ENCODE peak calls at places on chromosome 20, in four cellular contexts. P is IMR-90, L is H9, B is trophoblast cell. K is an unnamed sample.

GRCh38 chr20:54048489-54048888 is 21.9 kb downstream of the BCAS1 start:
- DNase-seq in P (no peak), L (no peak), B (no peak), K (no peak)

GRCh38 chr20:46022411-46023147 is 6.4 kb upstream of the SLC12A5 start:
- DNase-seq in P (peak; percentile 9), L (peak; percentile 78), B (no peak), K (no peak)

GRCh38 chr20:44651507-44652373 is at the start of gene ADA:
- DNase-seq in P (peak; percentile 21), L (peak; percentile 61), B (peak; percentile 66), K (peak; percentile 66)

GRCh38 chr20:15446373-15446772 is 1109.0 kb upstream of the FLRT3 start:
- DNase-seq in P (no peak), L (no peak), B (no peak), K (peak; percentile 5)

GRCh38 chr20:42530855-42531674 is 658.6 kb downstream of the PTPRT start:
- DNase-seq in P (no peak), L (peak; percentile 34), B (no peak), K (no peak)

GRCh38 chr20:59269396-59270025 is 30.9 kb upstream of the EDN3 start:
- DNase-seq in P (no peak), L (no peak), B (no peak), K (no peak)

GRCh38 chr20:34922654-34923381 is 32.8 kb downstream of the GSS start:
- DNase-seq in P (peak; percentile 83), L (no peak), B (peak; percentile 69), K (peak; percentile 66)

GRCh38 chr20:57500941-57501340 is 24.0 kb downstream of the CTCFL start:
- DNase-seq in P (no peak), L (no peak), B (no peak), K (no peak)

GRCh38 chr20:62768234-62768814 is 27.9 kb upstream of the MRGBP start:
- DNase-seq in P (no peak), L (no peak), B (no peak), K (no peak)

GRCh38 chr20:46940616-46941015 is 46.0 kb downstream of the EYA2 start:
- DNase-seq in P (no peak), L (no peak), B (no peak), K (no peak)

GRCh38 chr20:10549511-10549910 is 114.4 kb downstream of the SLX4IP start:
- DNase-seq in P (no peak), L (no peak), B (no peak), K (no peak)

GRCh38 chr20:59994697-59995122 is 36.5 kb downstream of the CDH26 start:
- DNase-seq in P (peak; percentile 20), L (peak; percentile 96), B (peak; percentile 33), K (no peak)

GRCh38 chr20:46011631-46012482 is 3.1 kb downstream of the MMP9 start:
- DNase-seq in P (peak; percentile 15), L (peak; percentile 98), B (peak; percentile 40), K (no peak)

GRCh38 chr20:15653396-15654207 is 919.6 kb downstream of the KIF16B start:
- DNase-seq in P (peak; percentile 48), L (no peak), B (no peak), K (peak; percentile 65)

GRCh38 chr20:55390791-55391190 is 614.5 kb downstream of the CBLN4 start:
- DNase-seq in P (no peak), L (no peak), B (no peak), K (no peak)

GRCh38 chr20:44187054-44187762 is at the start of gene JPH2:
- DNase-seq in P (peak; percentile 67), L (peak; percentile 68), B (peak; percentile 69), K (peak; percentile 83)

GRCh38 chr20:6058684-6059295 is 4.9 kb upstream of the LRRN4 start:
- DNase-seq in P (no peak), L (no peak), B (no peak), K (peak; percentile 71)

GRCh38 chr20:14214046-14214445 is 123.4 kb downstream of the FLRT3 start:
- DNase-seq in P (no peak), L (no peak), B (no peak), K (no peak)

GRCh38 chr20:48317578-48317977 is 510.2 kb downstream of the PREX1 start:
- DNase-seq in P (no peak), L (no peak), B (no peak), K (no peak)

GRCh38 chr20:48309293-48309692 is 518.5 kb downstream of the PREX1 start:
- DNase-seq in P (no peak), L (no peak), B (no peak), K (no peak)

GRCh38 chr20:48310312-48310711 is 517.5 kb downstream of the PREX1 start:
- DNase-seq in P (no peak), L (no peak), B (no peak), K (no peak)

GRCh38 chr20:48314925-48315592 is 512.7 kb downstream of the PREX1 start:
- DNase-seq in P (no peak), L (no peak), B (no peak), K (no peak)

DNA sequence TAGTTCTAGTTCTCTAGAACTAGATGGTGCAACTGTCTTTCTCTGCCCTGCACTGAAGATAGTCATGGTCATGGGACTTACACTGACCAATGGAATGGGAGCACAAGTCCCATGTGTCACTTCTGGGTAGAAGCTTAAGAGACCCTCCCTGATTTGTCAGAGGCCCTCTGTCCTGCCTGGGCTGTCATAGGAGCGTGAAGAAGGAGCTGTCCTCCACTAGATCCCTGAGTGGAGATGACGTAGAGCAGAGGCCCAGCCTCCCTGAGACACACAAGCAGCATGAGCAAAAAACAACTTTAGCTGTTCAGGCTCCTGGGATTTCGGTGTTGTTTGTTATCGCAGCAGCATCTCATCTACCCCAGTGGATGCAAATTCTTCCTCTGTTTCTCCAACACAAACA is 514.5 kb downstream of the PREX1 start:
- DNase-seq in P (no peak), L (no peak), B (no peak), K (peak; percentile 17)
- H4K91ac ChIP-seq in P (no peak overlapping the region), L (no peak overlapping the region), B (no peak overlapping the region), K (no peak overlapping the region)

GRCh38 chr20:1819311-1820136 is 75.7 kb upstream of the SIRPA start:
- DNase-seq in P (no peak), L (no peak), B (no peak), K (no peak)
- H3K9ac ChIP-seq in P (no peak overlapping the region), L (no peak overlapping the region), B (no peak overlapping the region), K (peak overlapping the region; percentile 34)

DNA sequence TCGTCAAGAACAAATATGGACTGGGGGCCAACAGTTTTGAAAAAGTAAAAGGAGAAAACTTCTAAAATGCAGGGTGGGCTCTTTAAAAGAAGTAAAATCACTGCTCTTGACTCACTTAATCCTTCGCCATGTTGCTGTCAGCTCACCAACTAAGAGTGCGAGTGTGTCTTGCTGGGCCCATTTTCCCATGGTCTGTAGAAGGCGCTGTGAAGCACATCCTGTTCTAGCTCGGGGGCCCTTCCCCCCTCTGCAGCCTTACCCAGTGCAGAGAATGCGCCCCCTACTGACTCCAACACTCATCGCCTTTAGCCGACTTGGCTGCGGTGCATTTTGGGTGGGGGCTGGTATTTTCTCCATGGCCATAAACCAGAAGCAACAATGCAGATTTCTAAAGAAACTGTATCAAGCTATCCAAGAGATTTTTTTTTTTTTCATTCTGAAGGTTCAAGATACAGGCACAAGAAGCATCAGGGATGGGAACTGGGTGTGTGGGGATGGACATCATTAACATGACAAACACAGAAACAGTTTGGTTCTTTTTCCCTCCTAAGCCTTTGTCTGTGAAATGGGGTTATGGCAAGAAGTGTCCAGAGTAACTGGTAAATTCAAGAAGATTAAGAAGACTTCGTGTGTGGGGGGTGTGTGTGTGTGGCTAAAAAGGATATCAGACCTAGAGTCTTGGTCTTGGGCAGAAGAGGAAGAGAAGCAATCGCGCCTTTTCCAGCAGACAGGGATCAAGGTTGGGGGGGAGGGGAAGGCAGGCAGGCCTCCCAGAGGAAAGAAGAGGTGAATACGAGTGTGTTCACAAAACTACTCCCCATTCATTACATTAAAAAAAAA is 1.7 kb downstream of the ADNP start:
- DNase-seq in P (peak; percentile 97), L (peak; percentile 96), B (peak; percentile 92), K (peak; percentile 96)
- H4K91ac ChIP-seq in P (peak overlapping the region; percentile 82), L (no peak overlapping the region), B (peak overlapping the region; percentile 63), K (no peak overlapping the region)

GRCh38 chr20:49985157-49985556 is 2.4 kb downstream of the SNAI1 start:
- DNase-seq in P (no peak), L (no peak), B (no peak), K (no peak)

GRCh38 chr20:49984426-49985153 is 1.8 kb downstream of the SNAI1 start:
- DNase-seq in P (no peak), L (no peak), B (no peak), K (no peak)

GRCh38 chr20:49987015-49987867 is 4.5 kb downstream of the SNAI1 start:
- DNase-seq in P (peak; percentile 50), L (no peak), B (peak; percentile 18), K (no peak)

GRCh38 chr20:49985617-49986016 is 2.8 kb downstream of the SNAI1 start:
- DNase-seq in P (no peak), L (no peak), B (no peak), K (no peak)

GRCh38 chr20:49986049-49986448 is 3.3 kb downstream of the SNAI1 start:
- DNase-seq in P (no peak), L (no peak), B (no peak), K (no peak)
- H3K9ac ChIP-seq in P (peak overlapping the region; percentile 23), L (no peak overlapping the region), B (peak overlapping the region; percentile 2), K (no peak overlapping the region)